ENCODE peak calls at places on chromosome 20, in five cellular contexts. X, U, B, V and W are unnamed samples.

GRCh38 chr20:635609-636338 is 17.2 kb downstream of the SRXN1 start:
- DNase-seq in X (no peak), V (no peak), U (no peak), B (no peak), W (no peak)

GRCh38 chr20:21360686-21361085 is 36.6 kb downstream of the NKX2-4 start:
- DNase-seq in B (no peak), V (no peak), U (no peak), X (peak), W (peak)

GRCh38 chr20:36225666-36226065 is 10.6 kb upstream of the AAR2 start:
- DNase-seq in V (no peak), B (no peak), U (no peak), X (no peak), W (no peak)

GRCh38 chr20:35146299-35146921 is 726 bp downstream of the EDEM2 start:
- DNase-seq in U (no peak), X (peak), V (peak), B (peak), W (no peak)

GRCh38 chr20:58938078-58938477 is 43.0 kb upstream of the NELFCD start:
- DNase-seq in U (no peak), V (no peak), B (no peak), X (no peak), W (no peak)

GRCh38 chr20:61500791-61501321 is 248.8 kb downstream of the CDH4 start:
- DNase-seq in X (peak), U (no peak), V (peak), B (peak), W (peak)

GRCh38 chr20:59493926-59494325 is 110.4 kb upstream of the PHACTR3 start:
- DNase-seq in V (no peak), B (peak), U (no peak), X (no peak), W (no peak)

GRCh38 chr20:36273414-36274247 is 32.5 kb upstream of the DLGAP4 start:
- DNase-seq in V (no peak), U (no peak), B (peak), X (peak), W (peak)

GRCh38 chr20:39190666-39191570 is 228.8 kb downstream of the DHX35 start:
- DNase-seq in V (no peak), B (peak), X (no peak), U (no peak), W (peak)

GRCh38 chr20:35277127-35277526 is 795 bp downstream of the MMP24OS start:
- DNase-seq in U (no peak), V (no peak), X (no peak), B (no peak), W (no peak)

GRCh38 chr20:2246081-2246491 is 49.7 kb upstream of the TGM3 start:
- DNase-seq in B (no peak), U (peak), V (peak), X (no peak), W (no peak)

GRCh38 chr20:31842471-31843157 is 2.8 kb downstream of the FOXS1 start:
- DNase-seq in B (no peak), U (no peak), V (no peak), X (peak), W (peak)

GRCh38 chr20:64099880-64100565 is 7.3 kb downstream of the NPBWR2 start:
- DNase-seq in X (no peak), V (no peak), U (no peak), B (no peak), W (no peak)

GRCh38 chr20:52192296-52193007 is 873 bp upstream of the ZFP64 start:
- DNase-seq in B (peak), U (peak), V (peak), X (peak), W (no peak)

GRCh38 chr20:19947611-19948264 is 69.4 kb upstream of the NAA20 start:
- DNase-seq in B (peak), X (peak), U (no peak), V (peak), W (peak)

GRCh38 chr20:17654649-17655285 is 27.3 kb downstream of the RRBP1 start:
- DNase-seq in U (peak), V (peak), B (peak), X (peak), W (peak)

GRCh38 chr20:60302875-60303274 is 344.7 kb downstream of the CDH26 start:
- DNase-seq in U (no peak), V (no peak), X (no peak), B (no peak), W (no peak)

GRCh38 chr20:32487381-32487780 is 97.8 kb downstream of the NOL4L start:
- DNase-seq in B (no peak), U (no peak), V (no peak), X (no peak), W (no peak)

GRCh38 chr20:44828640-44829039 is 18.3 kb upstream of the RIMS4 start:
- DNase-seq in B (no peak), U (no peak), X (no peak), V (no peak), W (no peak)

GRCh38 chr20:6818033-6818808 is 50.7 kb downstream of the BMP2 start:
- DNase-seq in V (peak), U (no peak), X (no peak), B (no peak), W (no peak)

GRCh38 chr20:36311854-36312723 is 6.0 kb downstream of the DLGAP4 start:
- DNase-seq in V (no peak), X (no peak), B (no peak), U (no peak), W (no peak)

GRCh38 chr20:45113865-45114264 is 1.1 kb downstream of the WFDC5 start:
- DNase-seq in U (no peak), V (no peak), B (no peak), X (no peak), W (no peak)

GRCh38 chr20:47440857-47441773 is 60.6 kb upstream of the NCOA3 start:
- DNase-seq in B (peak), X (peak), U (no peak), V (no peak), W (peak)
- H2AFZ ChIP-seq in B (no peak), X (peak), U (no peak), V (no peak), W (peak)

GRCh38 chr20:40770564-40771307 is 81.7 kb upstream of the MAFB start:
- DNase-seq in U (no peak), V (no peak), X (no peak), B (no peak), W (no peak)
- H4K8ac ChIP-seq in U (peak), V (no peak), X (no peak), B (no peak), W (no peak)

GRCh38 chr20:14721926-14722325 is 384.5 kb upstream of the FLRT3 start:
- DNase-seq in X (no peak), B (no peak), U (no peak), V (no peak), W (no peak)
- H2AFZ ChIP-seq in X (no peak), B (no peak), U (no peak), V (no peak), W (no peak)

DNA sequence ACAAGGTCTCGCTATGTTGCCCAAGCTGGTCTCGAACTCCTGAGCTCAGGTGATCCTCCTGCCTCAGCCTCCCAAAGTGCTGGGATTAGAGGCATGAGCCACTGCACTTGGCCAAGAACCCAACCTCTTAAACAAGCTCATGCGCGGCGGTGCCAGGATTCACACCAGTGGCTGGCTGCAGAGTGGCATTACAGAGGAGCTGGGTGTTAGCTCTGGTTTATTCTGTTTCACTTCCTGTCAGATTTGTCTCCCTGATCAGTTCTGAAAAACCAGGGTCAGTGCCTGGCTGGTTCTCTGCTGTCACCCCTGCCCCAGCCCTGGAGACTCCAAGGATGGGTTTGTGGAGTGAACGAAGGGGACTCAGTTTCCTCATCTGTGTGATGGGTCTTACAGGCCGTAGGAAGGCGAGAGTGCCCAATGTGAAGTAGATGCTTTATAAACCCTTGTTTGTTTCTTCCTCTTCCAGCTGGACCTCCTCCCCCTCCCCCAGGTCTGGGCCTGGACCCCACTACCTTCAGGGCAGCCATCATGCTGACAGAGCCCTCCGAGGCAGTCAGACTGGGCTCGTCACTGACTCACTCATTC is 63.4 kb downstream of the UBE2V1 start:
- DNase-seq in X (no peak), U (no peak), V (no peak), B (no peak), W (no peak)
- H4K8ac ChIP-seq in X (no peak), U (no peak), V (no peak), B (no peak), W (no peak)

DNA sequence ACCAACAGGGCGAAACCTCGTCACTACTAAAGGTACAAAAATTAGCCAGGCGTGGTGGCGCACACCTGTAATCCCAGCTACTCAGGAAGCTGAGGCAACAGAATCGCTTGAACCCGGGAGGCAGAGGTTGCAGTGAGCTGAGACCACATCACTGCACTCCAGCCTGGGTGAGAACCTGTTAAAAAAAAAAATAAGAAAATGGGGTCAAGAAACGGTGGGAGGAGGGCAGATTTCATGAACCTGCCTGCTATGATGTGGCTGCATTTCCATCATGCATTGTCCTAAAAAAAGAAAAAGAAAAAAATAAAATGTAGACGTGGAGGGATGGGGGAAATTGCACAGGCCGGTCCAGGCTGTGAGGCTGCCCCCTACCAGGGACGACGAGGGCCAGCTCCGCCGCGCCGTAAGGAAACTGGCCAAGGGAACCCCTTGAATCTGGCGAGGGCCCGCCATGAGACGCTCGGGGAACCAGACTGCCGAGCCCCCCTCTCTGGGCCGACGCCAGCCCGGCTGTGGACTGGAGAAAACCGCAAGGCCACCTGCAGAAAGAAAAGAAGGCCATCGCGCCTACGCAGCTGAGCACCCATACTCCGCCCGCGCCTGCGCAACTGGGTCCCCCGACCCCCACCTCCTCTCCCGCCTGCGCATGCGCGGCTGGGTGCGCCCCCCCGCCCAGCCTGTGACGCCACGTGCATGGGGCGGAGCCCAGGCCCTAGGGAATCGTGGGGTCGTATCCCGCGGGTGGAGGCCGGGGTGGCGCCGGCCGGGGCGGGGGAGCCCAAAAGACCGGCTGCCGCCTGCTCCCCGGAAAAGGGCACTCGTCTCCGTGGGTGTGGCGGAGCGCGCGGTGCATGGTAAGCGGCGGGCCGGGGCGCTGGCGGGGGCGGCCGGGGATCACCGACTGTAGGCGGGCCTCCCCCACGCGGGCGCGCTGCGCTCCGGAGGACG is at the start of gene ENTPD6:
- DNase-seq in X (peak), V (peak), U (peak), B (peak), W (peak)
- H2AFZ ChIP-seq in X (peak), V (no peak), U (peak), B (peak), W (peak)

DNA sequence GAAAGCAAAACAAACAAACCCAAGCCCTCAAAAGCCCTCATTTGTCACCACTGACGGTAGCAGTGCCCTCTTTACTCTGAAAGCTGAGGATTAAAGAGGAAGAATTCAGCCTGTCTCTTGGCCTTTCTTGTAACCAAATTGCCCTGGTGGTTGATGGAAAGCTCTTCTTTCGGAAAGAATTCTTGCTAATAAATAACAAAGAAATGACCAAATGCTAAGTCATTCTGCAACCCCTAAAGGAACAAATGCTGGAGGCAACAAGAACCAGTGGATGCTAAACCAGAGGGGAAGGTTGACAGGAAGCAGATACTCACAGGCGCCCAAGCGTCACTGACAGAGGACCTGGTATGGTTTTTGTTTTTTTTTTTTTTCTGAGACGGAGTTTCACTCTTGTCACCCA is 6.6 kb downstream of the ADISSP start:
- DNase-seq in B (no peak), U (no peak), X (peak), V (no peak), W (no peak)
- H4K8ac ChIP-seq in B (no peak), U (no peak), X (no peak), V (no peak), W (peak)